ENCODE peak calls at places on chromosome 16, in six cellular contexts. Y is body of pancreas, Z is esophagus squamous epithelium, W is dorsolateral prefrontal cortex, G is thoracic aorta, E is RWPE1. J is an unnamed sample.

GRCh38 chr16:19330801-19331484 is 45.4 kb downstream of the CLEC19A start:
- DNase-seq in Y (no peak), Z (no peak), W (no peak), G (no peak), E (peak), J (no peak)

GRCh38 chr16:1710811-1711507 is 5.0 kb downstream of the MAPK8IP3 start:
- DNase-seq in Y (no peak), Z (no peak), W (no peak), G (no peak), E (no peak), J (no peak)

GRCh38 chr16:77148121-77148520 is 42.9 kb upstream of the MON1B start:
- DNase-seq in Y (no peak), Z (no peak), W (no peak), G (no peak), E (no peak), J (no peak)

GRCh38 chr16:19831678-19832077 is 53.0 kb downstream of the GPRC5B start:
- DNase-seq in Y (no peak), Z (no peak), W (no peak), G (no peak), E (peak), J (no peak)

GRCh38 chr16:47037396-47037745 is 63.9 kb upstream of the DNAJA2 start:
- DNase-seq in Y (no peak), Z (no peak), W (no peak), G (no peak), E (no peak), J (no peak)

GRCh38 chr16:57609541-57610401 is 18.7 kb upstream of the ADGRG1 start:
- DNase-seq in Y (peak), Z (no peak), W (no peak), G (no peak), E (no peak), J (no peak)

GRCh38 chr16:25413962-25414361 is 156.3 kb upstream of the ZKSCAN2 start:
- DNase-seq in Y (no peak), Z (no peak), W (no peak), G (no peak), E (no peak), J (no peak)

GRCh38 chr16:69106491-69107291 is 1.2 kb downstream of the HAS3 start:
- DNase-seq in Y (peak), Z (no peak), W (no peak), G (no peak), E (no peak), J (no peak)

GRCh38 chr16:12628526-12628925 is 175.2 kb downstream of the CPPED1 start:
- DNase-seq in Y (no peak), Z (no peak), W (no peak), G (no peak), E (no peak), J (no peak)

GRCh38 chr16:20202747-20203146 is 124.6 kb downstream of the GP2 start:
- DNase-seq in Y (no peak), Z (no peak), W (no peak), G (no peak), E (no peak), J (no peak)

GRCh38 chr16:16150117-16150877 is 73.0 kb downstream of the ABCC6 start:
- DNase-seq in Y (peak), Z (no peak), W (peak), G (peak), E (no peak), J (no peak)

GRCh38 chr16:16151315-16151714 is 72.0 kb downstream of the ABCC6 start:
- DNase-seq in Y (no peak), Z (no peak), W (no peak), G (no peak), E (no peak), J (no peak)

GRCh38 chr16:16148755-16149154 is 74.5 kb downstream of the ABCC6 start:
- DNase-seq in Y (peak), Z (no peak), W (no peak), G (no peak), E (no peak), J (no peak)

GRCh38 chr16:16149710-16150116 is 73.6 kb downstream of the ABCC6 start:
- DNase-seq in Y (peak), Z (no peak), W (no peak), G (no peak), E (no peak), J (no peak)

DNA sequence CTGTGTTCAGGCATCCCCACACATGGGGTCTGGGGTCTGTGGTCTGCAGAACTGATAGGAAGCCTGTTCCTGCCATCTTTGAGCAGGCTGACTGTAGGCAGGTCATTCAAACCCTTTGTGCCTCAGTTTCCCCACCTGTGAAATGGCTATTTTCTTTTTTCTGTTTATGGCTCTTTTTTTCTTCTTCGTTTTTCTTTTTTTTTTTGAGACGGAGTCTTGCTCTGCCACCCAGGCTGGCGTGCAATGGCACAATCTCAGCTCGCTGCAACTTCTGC is 72.5 kb downstream of the ABCC6 start:
- DNase-seq in Y (no peak), Z (no peak), W (no peak), G (no peak), E (no peak), J (no peak)
- H3K27ac ChIP-seq in Y (peak), Z (peak), W (no peak), G (no peak), E (no peak), J (no peak)

DNA sequence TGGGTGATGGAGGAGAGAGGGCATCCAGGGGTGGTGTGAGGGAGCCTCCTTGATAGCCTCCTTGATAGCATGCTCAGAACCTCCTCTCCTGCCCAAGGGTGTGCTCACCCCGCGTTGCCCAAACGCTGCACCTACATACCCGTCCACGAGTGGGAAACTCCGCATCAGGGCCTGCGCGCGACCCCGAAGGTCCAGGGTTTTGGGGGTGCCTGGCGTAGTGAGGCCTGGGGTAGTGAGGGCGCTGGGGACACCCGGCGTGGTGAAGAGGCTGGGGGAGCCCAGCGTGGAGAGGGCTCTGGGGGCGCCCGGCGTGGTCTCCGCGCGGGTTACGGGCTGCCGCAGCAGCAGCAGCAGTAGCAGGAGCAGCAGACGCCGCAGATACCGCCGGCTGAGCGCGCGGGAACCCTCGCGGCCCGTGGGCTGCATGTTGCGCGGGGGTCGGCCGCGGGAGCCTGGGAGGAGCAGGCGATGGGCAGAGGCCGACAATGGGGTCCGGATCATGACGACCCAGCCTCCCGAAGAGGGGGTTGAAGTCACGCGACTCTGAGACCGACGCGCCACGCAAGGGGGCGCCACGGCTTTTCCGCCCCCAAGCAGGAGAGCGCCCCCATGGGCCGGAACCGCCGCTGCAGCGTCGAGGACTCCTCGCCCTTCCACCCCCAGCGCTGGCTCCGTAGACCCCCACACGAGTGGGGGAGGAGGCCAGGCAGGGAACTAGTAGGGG is at the start of gene DPEP3:
- DNase-seq in Y (no peak), Z (no peak), W (no peak), G (no peak), E (no peak), J (no peak)
- TF ChIP-seq CTCF in Y (no peak), Z (no peak), W (no peak), G (no peak), E (no peak), J (no peak)

DNA sequence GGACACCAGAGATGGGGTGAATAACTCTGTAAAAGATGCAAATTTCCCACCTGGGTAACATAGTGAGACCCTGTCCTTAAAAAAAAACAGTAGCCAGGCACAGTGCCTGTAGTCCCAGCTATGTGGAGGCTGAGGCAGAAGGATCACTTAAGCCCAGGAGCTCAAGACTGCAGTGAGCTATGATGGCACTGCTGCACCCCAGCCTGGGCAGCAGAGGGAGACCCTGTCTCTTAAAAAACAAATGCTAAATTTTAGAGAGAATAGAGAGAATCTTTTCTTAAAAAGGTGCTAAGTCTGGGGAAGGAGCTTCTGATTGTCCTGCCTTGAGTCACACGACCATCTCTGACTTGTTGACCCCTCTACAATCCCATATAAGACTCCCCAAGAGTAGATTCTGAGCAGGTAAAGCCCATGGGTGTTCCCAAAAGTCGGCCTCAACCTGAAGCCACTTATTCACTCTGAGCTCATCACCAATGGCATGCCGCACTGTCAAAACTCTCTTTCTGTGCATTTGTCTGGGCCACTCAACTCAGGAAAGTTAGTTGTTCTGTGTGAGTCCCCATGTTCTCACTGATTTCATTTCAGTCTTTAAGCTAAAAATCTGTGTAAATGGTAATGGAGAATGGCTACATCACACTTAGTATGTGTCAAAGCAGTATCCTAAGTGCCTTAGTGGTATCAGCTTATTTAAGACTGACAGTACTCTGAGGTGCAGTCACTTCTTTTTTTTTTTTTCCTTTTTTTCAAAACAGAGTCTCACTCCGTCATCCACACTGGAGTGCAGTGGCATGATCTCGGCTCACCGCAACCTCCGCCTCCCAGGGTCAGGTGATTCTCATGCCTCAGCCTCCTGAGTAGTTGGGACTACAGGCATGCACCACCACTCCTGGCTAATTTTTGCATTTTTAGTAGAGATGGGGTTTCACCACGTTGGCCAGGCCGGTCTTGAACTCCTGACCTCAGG is 41.6 kb downstream of the PRKCB start:
- DNase-seq in Y (no peak), Z (no peak), W (no peak), G (no peak), E (no peak), J (no peak)
- H3K27ac ChIP-seq in Y (no peak), Z (no peak), W (peak), G (no peak), E (no peak), J (no peak)

GRCh38 chr16:54194008-54194731 is 92.4 kb downstream of the IRX3 start:
- DNase-seq in Y (peak), Z (no peak), W (no peak), G (peak), E (no peak), J (peak)
- TF ChIP-seq CTCF in Y (no peak), Z (no peak), W (no peak), G (no peak), E (peak), J (no peak)

GRCh38 chr16:84009282-84009681 is 33.3 kb downstream of the SLC38A8 start:
- DNase-seq in Y (no peak), Z (no peak), W (no peak), G (no peak), E (no peak), J (no peak)
- H3K27ac ChIP-seq in Y (no peak), Z (no peak), W (no peak), G (no peak), E (no peak), J (no peak)

J was measured in lung.